ENCODE peak calls at places on chromosomes 11 and 22, in nine cellular contexts. U, T, O, M, E, I, R, B and X are unnamed samples.

GRCh38 chr11:105100206-105100605 is 39.4 kb downstream of the CARD18 start:
- DNase-seq in U (peak), T (no peak), O (no peak), M (no peak), E (no peak), I (no peak), R (no peak), B (no peak), X (no peak)

GRCh38 chr11:113048820-113049555 is 87.8 kb downstream of the NCAM1 start:
- DNase-seq in U (no peak), T (no peak), O (no peak), M (no peak), E (no peak), I (no peak), R (no peak), B (no peak), X (no peak)

GRCh38 chr11:65890324-65891179 is at the start of gene CCDC85B:
- DNase-seq in U (peak), T (peak), O (peak), M (peak), E (peak), I (peak), R (peak), B (peak), X (peak)

GRCh38 chr11:73913472-73913871 is 36.7 kb downstream of the PAAF1 start:
- DNase-seq in U (no peak), T (no peak), O (no peak), M (no peak), E (no peak), I (no peak), R (no peak), B (no peak), X (no peak)

GRCh38 chr22:39117585-39118191 is 20.6 kb downstream of the APOBEC3H start:
- DNase-seq in U (peak), T (peak), O (peak), M (peak), E (peak), I (peak), R (no peak), B (peak), X (no peak)

GRCh38 chr11:19656140-19656541 is 56.5 kb upstream of the NAV2 start:
- DNase-seq in U (no peak), T (no peak), O (no peak), M (no peak), E (no peak), I (no peak), R (no peak), B (no peak), X (no peak)

GRCh38 chr22:45644714-45645113 is 26.9 kb upstream of the ATXN10 start:
- DNase-seq in U (no peak), T (no peak), O (no peak), M (no peak), E (no peak), I (no peak), R (no peak), B (no peak), X (no peak)

GRCh38 chr22:29197096-29197495 is 8.6 kb upstream of the EMID1 start:
- DNase-seq in U (no peak), T (no peak), O (no peak), M (no peak), E (no peak), I (no peak), R (no peak), B (no peak), X (no peak)

GRCh38 chr11:92702771-92703170 is 266.7 kb upstream of the MTNR1B start:
- DNase-seq in U (no peak), T (peak), O (no peak), M (no peak), E (peak), I (no peak), R (no peak), B (no peak), X (no peak)

GRCh38 chr22:28816994-28817530 is 16.7 kb upstream of the XBP1 start:
- DNase-seq in U (no peak), T (no peak), O (no peak), M (no peak), E (no peak), I (no peak), R (no peak), B (no peak), X (no peak)

GRCh38 chr11:34004226-34004625 is 47.3 kb upstream of the CAPRIN1 start:
- DNase-seq in U (no peak), T (no peak), O (no peak), M (no peak), E (no peak), I (no peak), R (no peak), B (no peak), X (no peak)

DNA sequence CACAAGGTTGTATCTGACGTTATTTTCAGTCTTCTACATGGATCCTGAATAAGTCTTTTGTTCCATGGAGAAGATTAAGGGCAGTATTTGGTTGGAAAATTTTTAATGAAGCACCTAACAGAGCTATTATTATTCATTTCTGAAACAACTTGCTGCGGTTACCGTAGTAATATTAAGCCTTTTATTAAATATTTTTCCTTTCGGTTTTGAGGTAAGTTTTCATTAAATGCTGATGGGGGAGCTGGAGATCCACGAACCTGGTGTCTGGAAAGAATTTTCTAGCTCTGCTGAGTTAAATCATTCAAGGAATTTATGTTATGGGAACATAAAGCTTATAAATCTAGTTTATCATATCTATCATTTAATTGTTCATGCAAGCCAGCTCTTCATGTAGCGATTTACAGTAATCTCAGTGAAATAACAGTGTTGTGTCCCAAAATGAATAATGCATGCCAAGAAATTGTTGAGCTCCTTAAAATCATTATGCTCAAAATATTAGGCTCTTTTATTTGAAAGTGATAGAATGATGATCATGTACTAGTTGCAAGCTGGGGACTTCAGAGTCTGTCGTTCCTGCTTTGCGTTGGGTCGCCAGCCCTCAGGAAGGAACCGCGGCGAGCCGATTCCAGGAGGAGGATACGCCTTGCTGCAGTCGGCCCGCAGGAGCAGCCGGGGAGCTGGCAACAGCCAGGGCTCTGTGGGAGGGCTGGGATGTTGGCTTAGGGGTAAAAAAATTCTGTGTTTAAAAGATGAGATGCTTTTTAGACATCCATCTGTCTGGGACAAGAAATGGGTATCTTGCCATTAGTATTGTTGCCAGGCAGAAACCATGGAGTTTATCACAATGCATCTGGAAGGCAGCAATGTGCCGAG is 83.1 kb downstream of the TBC1D22A start:
- DNase-seq in U (no peak), T (peak), O (no peak), M (no peak), E (peak), I (no peak), R (no peak), B (no peak), X (no peak)
- TF ChIP-seq CTCF in U (peak), T (peak), O (peak), M (peak), E (peak), I (peak), R (no peak), B (no peak), X (no peak)

DNA sequence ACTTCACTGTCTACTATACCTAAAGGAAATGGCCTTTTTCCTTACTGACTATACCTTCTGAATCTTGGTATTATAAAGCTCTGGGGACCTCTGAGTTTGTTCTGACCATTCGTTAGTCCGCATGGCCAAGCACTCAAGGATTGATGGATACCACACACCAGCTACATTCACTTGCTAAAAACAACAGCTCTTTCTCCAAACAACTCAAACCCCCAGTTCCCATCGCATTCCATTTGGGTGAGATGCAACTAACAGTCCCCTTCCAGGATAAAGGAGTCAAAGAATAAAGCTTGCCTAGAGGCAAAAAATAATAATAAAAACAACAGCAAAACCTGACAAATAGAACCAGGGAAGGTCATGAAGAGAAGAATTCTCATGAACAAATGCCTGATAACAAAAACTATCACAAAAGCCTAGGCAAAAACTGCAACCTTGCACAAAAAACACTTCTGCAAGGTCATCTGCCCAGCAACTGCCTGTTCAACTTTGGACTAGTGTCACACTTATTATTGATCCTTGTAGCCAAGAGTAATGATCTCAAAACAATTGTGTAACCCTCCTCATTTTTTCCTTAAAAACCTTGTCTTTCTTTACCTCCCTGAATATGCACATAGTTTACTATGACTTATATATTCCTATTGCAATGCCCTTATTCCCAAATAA is 139.0 kb upstream of the GUCY1A2 start:
- DNase-seq in U (no peak), T (no peak), O (no peak), M (no peak), E (no peak), I (peak), R (no peak), B (no peak), X (no peak)
- TF ChIP-seq CTCF in U (no peak), T (no peak), O (no peak), M (no peak), E (no peak), I (no peak), R (no peak), B (no peak), X (no peak)

GRCh38 chr22:43018615-43019014 is 3.7 kb upstream of the PACSIN2 start:
- DNase-seq in U (no peak), T (no peak), O (no peak), M (no peak), E (no peak), I (no peak), R (no peak), B (no peak), X (no peak)
- TF ChIP-seq CTCF in U (no peak), T (no peak), O (no peak), M (no peak), E (no peak), I (no peak), R (no peak), B (no peak), X (no peak)

GRCh38 chr11:119480375-119481020 is 57.5 kb upstream of the THY1 start:
- DNase-seq in U (peak), T (no peak), O (no peak), M (no peak), E (no peak), I (no peak), R (peak), B (no peak), X (no peak)

GRCh38 chr11:119481021-119481666 is 58.2 kb upstream of the THY1 start:
- DNase-seq in U (peak), T (peak), O (peak), M (peak), E (peak), I (peak), R (peak), B (peak), X (peak)

GRCh38 chr11:119483341-119483880 is 60.4 kb upstream of the THY1 start:
- DNase-seq in U (peak), T (no peak), O (no peak), M (no peak), E (no peak), I (no peak), R (peak), B (no peak), X (no peak)

GRCh38 chr11:119482561-119483001 is 59.6 kb upstream of the THY1 start:
- DNase-seq in U (peak), T (no peak), O (no peak), M (no peak), E (no peak), I (no peak), R (no peak), B (no peak), X (no peak)

GRCh38 chr11:119481667-119482400 is 58.9 kb upstream of the THY1 start:
- DNase-seq in U (no peak), T (no peak), O (peak), M (no peak), E (no peak), I (no peak), R (peak), B (no peak), X (no peak)
- TF ChIP-seq CTCF in U (no peak), T (no peak), O (no peak), M (no peak), E (no peak), I (no peak), R (no peak), B (peak), X (no peak)

DNA sequence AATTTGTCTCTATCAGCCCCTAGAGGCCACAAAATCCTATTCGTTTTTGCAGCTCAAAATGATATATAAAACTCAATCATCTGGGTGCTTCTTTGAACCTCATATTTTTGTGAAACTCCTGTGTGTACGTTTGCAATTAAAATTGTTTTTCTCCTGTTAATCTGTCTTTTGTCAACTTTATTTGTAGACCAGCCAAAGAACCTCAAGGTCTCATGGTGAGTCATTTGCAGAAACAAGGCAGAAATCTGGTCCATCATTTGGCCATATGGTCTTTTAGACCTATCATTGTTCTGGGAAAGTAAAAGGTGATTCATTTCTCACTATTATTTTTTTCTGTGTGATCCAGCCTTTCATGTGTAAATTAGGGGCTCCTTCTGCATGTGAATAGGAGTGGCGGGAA is 399.2 kb upstream of the DDI1 start:
- DNase-seq in U (no peak), T (peak), O (no peak), M (no peak), E (peak), I (no peak), R (no peak), B (no peak), X (no peak)
- TF ChIP-seq CTCF in U (no peak), T (no peak), O (no peak), M (no peak), E (peak), I (no peak), R (no peak), B (no peak), X (no peak)

GRCh38 chr11:111189466-111189865 is 56.1 kb upstream of the POU2AF2 start:
- DNase-seq in U (no peak), T (peak), O (no peak), M (no peak), E (no peak), I (no peak), R (no peak), B (no peak), X (no peak)
- TF ChIP-seq CTCF in U (no peak), T (no peak), O (no peak), M (no peak), E (peak), I (no peak), R (no peak), B (no peak), X (no peak)

GRCh38 chr11:404551-405264 is 10.1 kb downstream of the SIGIRR start:
- DNase-seq in U (no peak), T (no peak), O (peak), M (no peak), E (no peak), I (no peak), R (no peak), B (no peak), X (no peak)

GRCh38 chr11:406796-407650 is 7.8 kb downstream of the SIGIRR start:
- DNase-seq in U (peak), T (peak), O (peak), M (peak), E (peak), I (peak), R (no peak), B (peak), X (peak)

GRCh38 chr11:403761-404431 is 9.9 kb downstream of the PKP3 start:
- DNase-seq in U (no peak), T (no peak), O (peak), M (no peak), E (no peak), I (no peak), R (no peak), B (no peak), X (no peak)

GRCh38 chr11:405976-406795 is 8.6 kb downstream of the SIGIRR start:
- DNase-seq in U (no peak), T (no peak), O (peak), M (no peak), E (no peak), I (no peak), R (no peak), B (no peak), X (no peak)

GRCh38 chr11:405323-405975 is 9.3 kb downstream of the SIGIRR start:
- DNase-seq in U (no peak), T (no peak), O (no peak), M (peak), E (no peak), I (no peak), R (no peak), B (no peak), X (no peak)
- TF ChIP-seq CTCF in U (no peak), T (peak), O (no peak), M (peak), E (no peak), I (no peak), R (no peak), B (no peak), X (no peak)

DNA sequence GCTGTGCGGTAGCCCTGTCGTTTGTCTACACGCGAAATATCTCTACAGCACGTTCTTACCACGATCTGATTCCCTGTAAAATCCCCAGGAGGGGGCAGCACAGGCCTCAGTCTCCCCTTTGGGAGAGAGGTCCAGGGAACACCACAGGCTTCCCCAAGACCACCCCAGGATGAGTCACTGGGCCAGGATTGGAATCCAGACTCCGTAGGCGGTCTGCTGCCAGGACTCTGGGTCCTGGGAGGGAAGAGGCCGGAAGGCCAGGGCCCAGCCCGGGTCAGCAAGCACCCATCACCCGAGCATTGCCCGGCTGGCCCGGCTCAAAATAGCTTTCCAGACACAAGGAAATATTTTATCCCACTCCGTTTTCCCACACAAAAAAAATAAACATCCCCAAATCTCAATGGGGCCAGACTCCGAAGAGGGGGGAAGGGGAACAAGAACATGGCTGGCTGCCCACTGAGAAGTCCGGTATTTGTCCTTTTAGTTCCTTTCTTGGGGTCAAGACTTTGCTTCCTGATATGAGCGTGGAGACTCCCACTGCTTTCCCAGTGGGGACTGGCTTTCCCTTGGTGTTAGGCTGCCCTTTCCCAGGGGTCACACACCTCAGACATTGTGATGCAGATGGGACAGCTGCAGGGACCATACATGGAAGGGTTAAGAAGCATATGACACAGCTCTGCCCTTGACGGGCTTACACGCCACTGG is 91.3 kb downstream of the LRRC32 start:
- DNase-seq in U (peak), T (no peak), O (no peak), M (no peak), E (no peak), I (peak), R (no peak), B (no peak), X (no peak)
- TF ChIP-seq CTCF in U (peak), T (peak), O (no peak), M (peak), E (peak), I (peak), R (no peak), B (no peak), X (peak)

DNA sequence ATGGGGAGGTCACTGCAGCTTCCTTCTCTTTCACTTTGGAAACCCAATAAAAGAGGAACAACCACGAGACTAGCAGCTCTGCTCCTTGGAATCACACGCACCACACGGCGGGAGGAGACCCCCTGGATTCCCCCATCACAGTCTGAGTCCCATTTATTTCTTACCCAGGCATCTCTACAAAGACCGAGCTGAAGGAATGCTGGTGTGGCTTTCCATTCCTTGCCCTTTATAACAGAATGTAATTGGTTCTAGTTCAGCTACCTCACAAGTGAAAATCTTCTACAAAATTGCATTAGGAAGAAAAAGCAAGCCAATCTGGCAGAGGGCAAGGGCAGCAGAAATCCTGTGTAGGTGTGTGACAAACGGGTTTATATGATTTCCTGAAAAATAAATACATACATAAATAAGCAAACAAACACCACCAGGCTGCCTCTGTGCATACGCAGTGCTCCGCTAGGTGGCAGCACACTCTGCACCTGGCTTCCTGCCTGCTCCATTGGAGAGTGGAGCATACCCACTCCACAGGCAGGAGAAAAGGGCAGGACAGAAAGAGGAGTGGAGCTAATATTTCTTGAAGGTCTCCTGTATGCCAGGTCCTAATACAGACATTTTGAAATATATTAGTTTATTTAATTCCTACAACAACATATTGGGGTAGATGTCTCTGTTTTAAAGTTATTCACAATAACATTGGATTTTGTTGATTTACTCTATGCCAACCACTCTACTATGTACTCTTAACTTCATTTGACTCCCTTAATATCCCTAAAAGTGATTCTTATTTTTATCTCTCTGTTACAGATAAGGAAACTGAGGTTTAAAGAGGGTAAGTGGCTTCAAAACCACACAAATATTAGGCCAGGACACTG is 673.1 kb downstream of the KCNA4 start:
- DNase-seq in U (peak), T (peak), O (peak), M (peak), E (peak), I (peak), R (peak), B (peak), X (peak)
- TF ChIP-seq CTCF in U (peak), T (peak), O (peak), M (peak), E (peak), I (peak), R (no peak), B (peak), X (peak)